ENCODE peak calls at places on chromosome 22, in eight cellular contexts. J is pulmonary artery endothelial cell, T is HFF-Myc, I is GOT3, D is colonic mucosa, U is cardiac fibroblast, C is GM10248, L is C1 segment of cervical spinal cord. Q is an unnamed sample.

GRCh38 chr22:38167988-38168407 is 13.6 kb downstream of the PLA2G6 start:
- DNase-seq in C (no peak), L (peak), U (peak), I (no peak), T (no peak), D (no peak), J (no peak), Q (no peak)

GRCh38 chr22:39408173-39408572 is 8.6 kb downstream of the TAB1 start:
- DNase-seq in J (no peak), I (no peak), T (no peak), L (no peak), D (no peak), U (no peak), C (no peak), Q (no peak)

GRCh38 chr22:20508815-20509271 is 1.4 kb downstream of the MED15 start:
- DNase-seq in J (no peak), C (no peak), U (no peak), T (no peak), L (no peak), I (no peak), D (no peak), Q (peak)

GRCh38 chr22:19756288-19757128 is 4.1 kb upstream of the TBX1 start:
- DNase-seq in J (no peak), C (peak), U (peak), T (no peak), I (no peak), D (peak), L (no peak), Q (peak)

GRCh38 chr22:24486501-24486921 is 8.6 kb upstream of the UPB1 start:
- DNase-seq in U (peak), J (no peak), C (no peak), I (no peak), T (peak), L (no peak), D (no peak), Q (no peak)

GRCh38 chr22:47561766-47562165 is 799.3 kb downstream of the TBC1D22A start:
- DNase-seq in J (no peak), T (no peak), I (no peak), L (no peak), U (no peak), D (no peak), C (no peak), Q (no peak)

GRCh38 chr22:45413368-45414211 is at the start of the genes RIBC2 and SMC1B:
- DNase-seq in L (no peak), U (peak), C (peak), D (peak), I (peak), J (peak), T (peak), Q (peak)

GRCh38 chr22:31238057-31238456 is 26.0 kb downstream of the LIMK2 start:
- DNase-seq in L (no peak), I (no peak), D (no peak), U (no peak), J (no peak), T (no peak), C (peak), Q (no peak)

GRCh38 chr22:20084547-20085413 is 4.7 kb downstream of the DGCR8 start:
- DNase-seq in I (no peak), L (no peak), U (peak), T (no peak), J (no peak), D (no peak), C (no peak), Q (peak)

GRCh38 chr22:49195636-49196035 is 632.0 kb downstream of the BRD1 start:
- DNase-seq in C (no peak), J (no peak), L (no peak), U (no peak), I (no peak), D (no peak), T (no peak), Q (no peak)

GRCh38 chr22:49255741-49256318 is 571.8 kb downstream of the BRD1 start:
- DNase-seq in T (no peak), I (no peak), L (no peak), C (no peak), D (no peak), J (no peak), U (no peak), Q (no peak)

GRCh38 chr22:27686534-27686933 is 115.0 kb downstream of the MN1 start:
- DNase-seq in T (no peak), I (peak), L (peak), C (no peak), D (peak), J (peak), U (peak), Q (no peak)

GRCh38 chr22:20792966-20793332 is 19.0 kb downstream of the SERPIND1 start:
- DNase-seq in U (no peak), J (no peak), T (no peak), D (no peak), I (no peak), C (no peak), L (no peak), Q (no peak)

GRCh38 chr22:31102441-31103081 is 4.8 kb downstream of the SELENOM start:
- DNase-seq in U (peak), I (peak), L (no peak), C (no peak), D (peak), J (no peak), T (peak), Q (peak)

GRCh38 chr22:29710922-29711593 is 8.7 kb upstream of the CABP7 start:
- DNase-seq in L (peak), C (no peak), J (no peak), T (no peak), U (no peak), D (peak), I (no peak), Q (peak)

GRCh38 chr22:46068908-46069481 is 81.3 kb upstream of the PPARA start:
- DNase-seq in T (no peak), L (no peak), U (peak), D (no peak), J (no peak), C (no peak), I (no peak), Q (peak)

GRCh38 chr22:46060292-46061123 is 83.5 kb upstream of the WNT7B start:
- DNase-seq in C (no peak), T (no peak), D (no peak), J (no peak), I (no peak), L (no peak), U (no peak), Q (peak)

GRCh38 chr22:16988257-16988656 is 19.8 kb downstream of the GAB4 start:
- DNase-seq in I (no peak), D (no peak), U (no peak), T (no peak), L (no peak), J (no peak), C (no peak), Q (no peak)

GRCh38 chr22:46614070-46614931 is 5.9 kb upstream of the GRAMD4 start:
- DNase-seq in T (no peak), J (no peak), I (no peak), D (no peak), U (no peak), L (no peak), C (peak), Q (no peak)

GRCh38 chr22:21966643-21967516 is 14.2 kb upstream of the PPM1F start:
- DNase-seq in T (no peak), I (no peak), D (no peak), C (no peak), L (no peak), J (no peak), U (no peak), Q (no peak)

GRCh38 chr22:25839755-25840154 is 97.8 kb downstream of the MYO18B start:
- DNase-seq in C (no peak), U (no peak), I (no peak), J (no peak), D (no peak), L (no peak), T (no peak), Q (no peak)

GRCh38 chr22:43176090-43176489 is 10.8 kb downstream of the TTLL12 start:
- DNase-seq in L (no peak), C (no peak), T (no peak), D (no peak), I (no peak), J (no peak), U (no peak), Q (no peak)

GRCh38 chr22:29388759-29389090 is 355 bp upstream of the AP1B1 start:
- DNase-seq in T (no peak), I (no peak), L (no peak), U (no peak), J (no peak), D (no peak), C (no peak), Q (no peak)

GRCh38 chr22:42910221-42910942 is 53.3 kb upstream of the ARFGAP3 start:
- DNase-seq in J (no peak), T (no peak), U (no peak), L (no peak), C (no peak), D (no peak), I (no peak), Q (no peak)

GRCh38 chr22:49517721-49518120 is 310.0 kb downstream of the BRD1 start:
- DNase-seq in L (no peak), I (no peak), C (no peak), D (no peak), T (no peak), U (no peak), J (no peak), Q (no peak)

GRCh38 chr22:50261615-50262459 is at the start of gene MAPK12:
- DNase-seq in J (no peak), U (no peak), I (no peak), D (no peak), L (no peak), C (peak), T (no peak), Q (no peak)

GRCh38 chr22:31296258-31296657 is 4.0 kb upstream of the PIK3IP1 start:
- DNase-seq in I (no peak), U (peak), C (no peak), J (no peak), D (no peak), T (no peak), L (no peak), Q (no peak)

GRCh38 chr22:43273902-43274484 is 69.2 kb downstream of the SCUBE1 start:
- DNase-seq in J (no peak), T (no peak), C (peak), U (peak), D (no peak), L (peak), I (no peak), Q (peak)

GRCh38 chr22:31637938-31638618 is 23.9 kb downstream of the PISD start:
- DNase-seq in U (peak), J (no peak), C (peak), T (no peak), L (peak), D (no peak), I (no peak), Q (no peak)

GRCh38 chr22:45671783-45672563 is at the start of gene ATXN10:
- DNase-seq in I (peak), J (no peak), L (peak), U (peak), T (no peak), D (peak), C (peak), Q (peak)

GRCh38 chr22:47453049-47453448 is 690.6 kb downstream of the TBC1D22A start:
- DNase-seq in U (no peak), L (no peak), I (no peak), T (no peak), C (no peak), D (no peak), J (no peak), Q (no peak)

GRCh38 chr22:49104434-49104833 is 723.2 kb downstream of the BRD1 start:
- DNase-seq in I (no peak), J (no peak), C (no peak), T (no peak), L (no peak), D (no peak), U (no peak), Q (no peak)

Q was measured in HT-29.